ENCODE peak calls at places on chromosomes 6 and 20, in seven cellular contexts. X is NCI-H1930; K is type B pancreatic cell; F is activated T-helper 2 cell treated with anti-CD3 and anti-CD28 coated beads, Interferon-gamma antibody, Interleukin-2, Interleukin-4, amounts not matched to agents 10 μg/mL and 5 μg/mL and 100 μg/mL, durations not matched to agents 14 hours and 24 hours and 36 hours; I is NCI-H187 treated with DMSO at 0.1 percent for 48 hours; C is activated naive CD8-positive, alpha-beta T cell treated with anti-CD3 and anti-CD28 coated beads for 36 hours; U is GM04503. L is an unnamed sample.

GRCh38 chr6:104711371-104711770 is 148.3 kb downstream of the HACE1 start:
- DNase-seq in I (peak), X (no peak), F (no peak), K (no peak), C (no peak), U (peak), L (no peak)

GRCh38 chr6:166462461-166463135 is 79.9 kb upstream of the MPC1 start:
- DNase-seq in F (no peak), I (no peak), X (no peak), U (no peak), C (no peak), K (no peak), L (no peak)

GRCh38 chr6:160883999-160884398 is 107.6 kb upstream of the MAP3K4 start:
- DNase-seq in X (no peak), C (no peak), K (no peak), F (no peak), U (no peak), I (no peak), L (no peak)

GRCh38 chr6:35302604-35303218 is 5.1 kb downstream of the DEF6 start:
- DNase-seq in X (no peak), U (no peak), F (peak), I (no peak), C (peak), K (no peak), L (peak)

GRCh38 chr6:31701666-31702420 is 1.3 kb downstream of the ABHD16A start:
- DNase-seq in C (no peak), F (no peak), K (no peak), X (peak), U (no peak), I (no peak), L (peak)

GRCh38 chr6:161272600-161273355 is 1.1 kb downstream of the AGPAT4 start:
- DNase-seq in F (no peak), U (no peak), K (no peak), X (peak), I (no peak), C (no peak), L (peak)

GRCh38 chr6:1869766-1870165 is 260.1 kb downstream of the FOXC1 start:
- DNase-seq in U (no peak), C (no peak), K (no peak), F (no peak), X (no peak), I (no peak), L (peak)

GRCh38 chr20:23150304-23151007 is 64.3 kb upstream of the CD93 start:
- DNase-seq in F (no peak), X (no peak), I (no peak), U (no peak), K (peak), C (no peak), L (no peak)

GRCh38 chr6:34654061-34654460 is 42.5 kb downstream of the ILRUN start:
- DNase-seq in U (no peak), I (no peak), C (no peak), X (no peak), K (no peak), F (no peak), L (no peak)

GRCh38 chr6:90326404-90327057 is 29.9 kb upstream of the BACH2 start:
- DNase-seq in U (no peak), C (peak), F (no peak), K (no peak), X (no peak), I (no peak), L (no peak)

GRCh38 chr20:44326391-44327159 is 10.3 kb upstream of the R3HDML start:
- DNase-seq in F (no peak), U (no peak), I (no peak), X (no peak), C (peak), K (no peak), L (peak)

GRCh38 chr6:17220040-17220439 is 61.1 kb upstream of the RBM24 start:
- DNase-seq in X (no peak), F (no peak), C (no peak), I (no peak), U (no peak), K (no peak), L (no peak)

GRCh38 chr20:60271597-60271996 is 313.4 kb downstream of the CDH26 start:
- DNase-seq in C (no peak), U (no peak), X (no peak), F (no peak), I (no peak), K (no peak), L (no peak)

GRCh38 chr20:34874094-34874654 is 1.5 kb upstream of the GGT7 start:
- DNase-seq in C (peak), U (peak), X (peak), K (no peak), I (peak), F (peak), L (peak)

GRCh38 chr20:36629719-36630340 is 16.2 kb downstream of the SLA2 start:
- DNase-seq in X (no peak), F (peak), I (no peak), K (no peak), C (peak), U (no peak), L (no peak)

L was measured in left kidney.